ENCODE peak calls at places on chromosomes 13 and 19, in nine cellular contexts. One of them, this sample, is unnamed.

GRCh38 chr13:44523176-44524017 is 52.7 kb downstream of the TSC22D1 start:
- DNase-seq in CD4-positive, CD25-positive, alpha-beta regulatory T cell: no peak
- DNase-seq in NCI-H1417: no peak
- DNase-seq in activated CD4-positive, CD25-positive, alpha-beta regulatory T cell treated with anti-CD3 and anti-CD28 coated beads, Interleukin-2, amount 50 U/mL, for 16 hours: no peak
- DNase-seq in T-helper 1 cell: no peak
- DNase-seq in ecto neural progenitor cell: no peak
- DNase-seq in posterior vena cava: no peak
- DNase-seq in A172: peak
- DNase-seq in effector memory CD4-positive, alpha-beta T cell: no peak
- DNase-seq in this sample: peak

GRCh38 chr13:112353856-112354255 is 22.3 kb upstream of the SPACA7 start:
- DNase-seq in CD4-positive, CD25-positive, alpha-beta regulatory T cell: no peak
- DNase-seq in NCI-H1417: no peak
- DNase-seq in activated CD4-positive, CD25-positive, alpha-beta regulatory T cell treated with anti-CD3 and anti-CD28 coated beads, Interleukin-2, amount 50 U/mL, for 16 hours: no peak
- DNase-seq in T-helper 1 cell: no peak
- DNase-seq in ecto neural progenitor cell: no peak
- DNase-seq in posterior vena cava: peak
- DNase-seq in A172: no peak
- DNase-seq in effector memory CD4-positive, alpha-beta T cell: no peak
- DNase-seq in this sample: no peak

GRCh38 chr19:14410054-14410774 is 8.9 kb downstream of the DDX39A start:
- DNase-seq in CD4-positive, CD25-positive, alpha-beta regulatory T cell: no peak
- DNase-seq in NCI-H1417: no peak
- DNase-seq in activated CD4-positive, CD25-positive, alpha-beta regulatory T cell treated with anti-CD3 and anti-CD28 coated beads, Interleukin-2, amount 50 U/mL, for 16 hours: no peak
- DNase-seq in T-helper 1 cell: peak
- DNase-seq in ecto neural progenitor cell: peak
- DNase-seq in posterior vena cava: no peak
- DNase-seq in A172: no peak
- DNase-seq in effector memory CD4-positive, alpha-beta T cell: no peak
- DNase-seq in this sample: no peak

GRCh38 chr13:44165172-44165894 is 208.3 kb upstream of the SERP2 start:
- DNase-seq in CD4-positive, CD25-positive, alpha-beta regulatory T cell: no peak
- DNase-seq in NCI-H1417: no peak
- DNase-seq in activated CD4-positive, CD25-positive, alpha-beta regulatory T cell treated with anti-CD3 and anti-CD28 coated beads, Interleukin-2, amount 50 U/mL, for 16 hours: no peak
- DNase-seq in T-helper 1 cell: no peak
- DNase-seq in ecto neural progenitor cell: no peak
- DNase-seq in posterior vena cava: no peak
- DNase-seq in A172: no peak
- DNase-seq in effector memory CD4-positive, alpha-beta T cell: no peak
- DNase-seq in this sample: no peak

GRCh38 chr13:110716235-110716505 is 2.7 kb downstream of the ING1 start:
- DNase-seq in CD4-positive, CD25-positive, alpha-beta regulatory T cell: peak
- DNase-seq in NCI-H1417: no peak
- DNase-seq in activated CD4-positive, CD25-positive, alpha-beta regulatory T cell treated with anti-CD3 and anti-CD28 coated beads, Interleukin-2, amount 50 U/mL, for 16 hours: no peak
- DNase-seq in T-helper 1 cell: peak
- DNase-seq in ecto neural progenitor cell: peak
- DNase-seq in posterior vena cava: peak
- DNase-seq in A172: peak
- DNase-seq in effector memory CD4-positive, alpha-beta T cell: no peak
- DNase-seq in this sample: peak

GRCh38 chr19:13052447-13053232 is 50.0 kb downstream of the LYL1 start:
- DNase-seq in CD4-positive, CD25-positive, alpha-beta regulatory T cell: no peak
- DNase-seq in NCI-H1417: no peak
- DNase-seq in activated CD4-positive, CD25-positive, alpha-beta regulatory T cell treated with anti-CD3 and anti-CD28 coated beads, Interleukin-2, amount 50 U/mL, for 16 hours: no peak
- DNase-seq in T-helper 1 cell: no peak
- DNase-seq in ecto neural progenitor cell: no peak
- DNase-seq in posterior vena cava: no peak
- DNase-seq in A172: no peak
- DNase-seq in effector memory CD4-positive, alpha-beta T cell: no peak
- DNase-seq in this sample: no peak

GRCh38 chr19:38565686-38566105 is 52.1 kb downstream of the MAP4K1 start:
- DNase-seq in CD4-positive, CD25-positive, alpha-beta regulatory T cell: no peak
- DNase-seq in NCI-H1417: no peak
- DNase-seq in activated CD4-positive, CD25-positive, alpha-beta regulatory T cell treated with anti-CD3 and anti-CD28 coated beads, Interleukin-2, amount 50 U/mL, for 16 hours: no peak
- DNase-seq in T-helper 1 cell: no peak
- DNase-seq in ecto neural progenitor cell: no peak
- DNase-seq in posterior vena cava: no peak
- DNase-seq in A172: no peak
- DNase-seq in effector memory CD4-positive, alpha-beta T cell: no peak
- DNase-seq in this sample: no peak

GRCh38 chr19:49364083-49364687 is 508 bp downstream of the DKKL1 start:
- DNase-seq in CD4-positive, CD25-positive, alpha-beta regulatory T cell: no peak
- DNase-seq in NCI-H1417: no peak
- DNase-seq in activated CD4-positive, CD25-positive, alpha-beta regulatory T cell treated with anti-CD3 and anti-CD28 coated beads, Interleukin-2, amount 50 U/mL, for 16 hours: no peak
- DNase-seq in T-helper 1 cell: no peak
- DNase-seq in ecto neural progenitor cell: peak
- DNase-seq in posterior vena cava: peak
- DNase-seq in A172: no peak
- DNase-seq in effector memory CD4-positive, alpha-beta T cell: no peak
- DNase-seq in this sample: no peak

GRCh38 chr13:74770361-74770760 is 636.2 kb upstream of the KLF12 start:
- DNase-seq in CD4-positive, CD25-positive, alpha-beta regulatory T cell: no peak
- DNase-seq in NCI-H1417: no peak
- DNase-seq in activated CD4-positive, CD25-positive, alpha-beta regulatory T cell treated with anti-CD3 and anti-CD28 coated beads, Interleukin-2, amount 50 U/mL, for 16 hours: no peak
- DNase-seq in T-helper 1 cell: no peak
- DNase-seq in ecto neural progenitor cell: no peak
- DNase-seq in posterior vena cava: no peak
- DNase-seq in A172: peak
- DNase-seq in effector memory CD4-positive, alpha-beta T cell: no peak
- DNase-seq in this sample: no peak

GRCh38 chr13:30110301-30111070 is 196.9 kb downstream of the KATNAL1 start:
- DNase-seq in CD4-positive, CD25-positive, alpha-beta regulatory T cell: no peak
- DNase-seq in NCI-H1417: no peak
- DNase-seq in activated CD4-positive, CD25-positive, alpha-beta regulatory T cell treated with anti-CD3 and anti-CD28 coated beads, Interleukin-2, amount 50 U/mL, for 16 hours: no peak
- DNase-seq in T-helper 1 cell: no peak
- DNase-seq in ecto neural progenitor cell: no peak
- DNase-seq in posterior vena cava: no peak
- DNase-seq in A172: no peak
- DNase-seq in effector memory CD4-positive, alpha-beta T cell: no peak
- DNase-seq in this sample: no peak

GRCh38 chr13:106468207-106468606 is 67.3 kb downstream of the EFNB2 start:
- DNase-seq in CD4-positive, CD25-positive, alpha-beta regulatory T cell: no peak
- DNase-seq in NCI-H1417: no peak
- DNase-seq in activated CD4-positive, CD25-positive, alpha-beta regulatory T cell treated with anti-CD3 and anti-CD28 coated beads, Interleukin-2, amount 50 U/mL, for 16 hours: no peak
- DNase-seq in T-helper 1 cell: no peak
- DNase-seq in ecto neural progenitor cell: no peak
- DNase-seq in posterior vena cava: no peak
- DNase-seq in A172: no peak
- DNase-seq in effector memory CD4-positive, alpha-beta T cell: no peak
- DNase-seq in this sample: no peak

GRCh38 chr13:84961023-84961422 is 838.2 kb downstream of the SLITRK6 start:
- DNase-seq in CD4-positive, CD25-positive, alpha-beta regulatory T cell: no peak
- DNase-seq in NCI-H1417: no peak
- DNase-seq in activated CD4-positive, CD25-positive, alpha-beta regulatory T cell treated with anti-CD3 and anti-CD28 coated beads, Interleukin-2, amount 50 U/mL, for 16 hours: no peak
- DNase-seq in T-helper 1 cell: no peak
- DNase-seq in ecto neural progenitor cell: no peak
- DNase-seq in posterior vena cava: no peak
- DNase-seq in A172: no peak
- DNase-seq in effector memory CD4-positive, alpha-beta T cell: no peak
- DNase-seq in this sample: no peak

GRCh38 chr19:49605605-49606004 is 14.6 kb downstream of the PRR12 start:
- DNase-seq in CD4-positive, CD25-positive, alpha-beta regulatory T cell: no peak
- DNase-seq in NCI-H1417: no peak
- DNase-seq in activated CD4-positive, CD25-positive, alpha-beta regulatory T cell treated with anti-CD3 and anti-CD28 coated beads, Interleukin-2, amount 50 U/mL, for 16 hours: no peak
- DNase-seq in T-helper 1 cell: no peak
- DNase-seq in ecto neural progenitor cell: no peak
- DNase-seq in posterior vena cava: no peak
- DNase-seq in A172: no peak
- DNase-seq in effector memory CD4-positive, alpha-beta T cell: no peak
- DNase-seq in this sample: no peak

GRCh38 chr13:107586216-107586615 is 629.1 kb downstream of the LIG4 start:
- DNase-seq in CD4-positive, CD25-positive, alpha-beta regulatory T cell: no peak
- DNase-seq in NCI-H1417: no peak
- DNase-seq in activated CD4-positive, CD25-positive, alpha-beta regulatory T cell treated with anti-CD3 and anti-CD28 coated beads, Interleukin-2, amount 50 U/mL, for 16 hours: no peak
- DNase-seq in T-helper 1 cell: no peak
- DNase-seq in ecto neural progenitor cell: no peak
- DNase-seq in posterior vena cava: no peak
- DNase-seq in A172: no peak
- DNase-seq in effector memory CD4-positive, alpha-beta T cell: no peak
- DNase-seq in this sample: no peak

GRCh38 chr13:20006206-20006605 is 47.7 kb downstream of the ZMYM2 start:
- DNase-seq in CD4-positive, CD25-positive, alpha-beta regulatory T cell: no peak
- DNase-seq in NCI-H1417: no peak
- DNase-seq in activated CD4-positive, CD25-positive, alpha-beta regulatory T cell treated with anti-CD3 and anti-CD28 coated beads, Interleukin-2, amount 50 U/mL, for 16 hours: no peak
- DNase-seq in T-helper 1 cell: no peak
- DNase-seq in ecto neural progenitor cell: no peak
- DNase-seq in posterior vena cava: no peak
- DNase-seq in A172: peak
- DNase-seq in effector memory CD4-positive, alpha-beta T cell: no peak
- DNase-seq in this sample: no peak

GRCh38 chr19:4454952-4455738 is 2.4 kb downstream of the UBXN6 start:
- DNase-seq in CD4-positive, CD25-positive, alpha-beta regulatory T cell: no peak
- DNase-seq in NCI-H1417: no peak
- DNase-seq in activated CD4-positive, CD25-positive, alpha-beta regulatory T cell treated with anti-CD3 and anti-CD28 coated beads, Interleukin-2, amount 50 U/mL, for 16 hours: no peak
- DNase-seq in T-helper 1 cell: no peak
- DNase-seq in ecto neural progenitor cell: no peak
- DNase-seq in posterior vena cava: no peak
- DNase-seq in A172: peak
- DNase-seq in effector memory CD4-positive, alpha-beta T cell: no peak
- DNase-seq in this sample: no peak

GRCh38 chr13:64639206-64639605 is 2590.9 kb downstream of the PCDH9 start:
- DNase-seq in CD4-positive, CD25-positive, alpha-beta regulatory T cell: no peak
- DNase-seq in NCI-H1417: no peak
- DNase-seq in activated CD4-positive, CD25-positive, alpha-beta regulatory T cell treated with anti-CD3 and anti-CD28 coated beads, Interleukin-2, amount 50 U/mL, for 16 hours: no peak
- DNase-seq in T-helper 1 cell: no peak
- DNase-seq in ecto neural progenitor cell: no peak
- DNase-seq in posterior vena cava: no peak
- DNase-seq in A172: no peak
- DNase-seq in effector memory CD4-positive, alpha-beta T cell: no peak
- DNase-seq in this sample: no peak

GRCh38 chr13:110308377-110309158 is 1.5 kb downstream of the COL4A2 start:
- DNase-seq in CD4-positive, CD25-positive, alpha-beta regulatory T cell: no peak
- DNase-seq in NCI-H1417: peak
- DNase-seq in activated CD4-positive, CD25-positive, alpha-beta regulatory T cell treated with anti-CD3 and anti-CD28 coated beads, Interleukin-2, amount 50 U/mL, for 16 hours: no peak
- DNase-seq in T-helper 1 cell: no peak
- DNase-seq in ecto neural progenitor cell: peak
- DNase-seq in posterior vena cava: no peak
- DNase-seq in A172: peak
- DNase-seq in effector memory CD4-positive, alpha-beta T cell: no peak
- DNase-seq in this sample: peak

GRCh38 chr19:30450945-30451344 is 78.8 kb downstream of the ZNF536 start:
- DNase-seq in CD4-positive, CD25-positive, alpha-beta regulatory T cell: no peak
- DNase-seq in NCI-H1417: no peak
- DNase-seq in activated CD4-positive, CD25-positive, alpha-beta regulatory T cell treated with anti-CD3 and anti-CD28 coated beads, Interleukin-2, amount 50 U/mL, for 16 hours: no peak
- DNase-seq in T-helper 1 cell: no peak
- DNase-seq in ecto neural progenitor cell: no peak
- DNase-seq in posterior vena cava: no peak
- DNase-seq in A172: no peak
- DNase-seq in effector memory CD4-positive, alpha-beta T cell: no peak
- DNase-seq in this sample: no peak